ENCODE peak calls at places on chromosomes 3 and 15, in seven cellular contexts. One of them, this sample, is unnamed.

GRCh38 chr3:132034097-132034485 is 723 bp downstream of the CPNE4 start:
- DNase-seq in HEK293T: no peak
- DNase-seq in adipocyte: no peak
- DNase-seq in H54: no peak
- DNase-seq in CD8-positive, alpha-beta memory T cell: no peak
- DNase-seq in NCI-H2029: no peak
- DNase-seq in T-helper 2 cell: no peak
- DNase-seq in this sample: no peak

GRCh38 chr3:88000853-88001252 is 58.0 kb downstream of the CGGBP1 start:
- DNase-seq in HEK293T: no peak
- DNase-seq in adipocyte: peak
- DNase-seq in H54: no peak
- DNase-seq in CD8-positive, alpha-beta memory T cell: no peak
- DNase-seq in NCI-H2029: no peak
- DNase-seq in T-helper 2 cell: peak
- DNase-seq in this sample: no peak

GRCh38 chr15:49902791-49903481 is 216.1 kb downstream of the ATP8B4 start:
- DNase-seq in HEK293T: no peak
- DNase-seq in adipocyte: peak
- DNase-seq in H54: no peak
- DNase-seq in CD8-positive, alpha-beta memory T cell: no peak
- DNase-seq in NCI-H2029: no peak
- DNase-seq in T-helper 2 cell: no peak
- DNase-seq in this sample: peak

GRCh38 chr15:51374131-51374530 is 32.7 kb downstream of the GLDN start:
- DNase-seq in HEK293T: no peak
- DNase-seq in adipocyte: no peak
- DNase-seq in H54: no peak
- DNase-seq in CD8-positive, alpha-beta memory T cell: no peak
- DNase-seq in NCI-H2029: no peak
- DNase-seq in T-helper 2 cell: no peak
- DNase-seq in this sample: no peak

GRCh38 chr3:53513556-53514190 is 19.3 kb downstream of the CACNA1D start:
- DNase-seq in HEK293T: no peak
- DNase-seq in adipocyte: no peak
- DNase-seq in H54: no peak
- DNase-seq in CD8-positive, alpha-beta memory T cell: no peak
- DNase-seq in NCI-H2029: no peak
- DNase-seq in T-helper 2 cell: peak
- DNase-seq in this sample: no peak

GRCh38 chr15:71374607-71375352 is 259.5 kb downstream of the THSD4 start:
- DNase-seq in HEK293T: no peak
- DNase-seq in adipocyte: peak
- DNase-seq in H54: no peak
- DNase-seq in CD8-positive, alpha-beta memory T cell: no peak
- DNase-seq in NCI-H2029: no peak
- DNase-seq in T-helper 2 cell: no peak
- DNase-seq in this sample: peak

GRCh38 chr3:59850352-59850870 is 800.6 kb upstream of the CFAP20DC start:
- DNase-seq in HEK293T: no peak
- DNase-seq in adipocyte: no peak
- DNase-seq in H54: no peak
- DNase-seq in CD8-positive, alpha-beta memory T cell: no peak
- DNase-seq in NCI-H2029: no peak
- DNase-seq in T-helper 2 cell: no peak
- DNase-seq in this sample: no peak

GRCh38 chr3:139227165-139227564 is 116.7 kb upstream of the MRPS22 start:
- DNase-seq in HEK293T: no peak
- DNase-seq in adipocyte: no peak
- DNase-seq in H54: no peak
- DNase-seq in CD8-positive, alpha-beta memory T cell: no peak
- DNase-seq in NCI-H2029: peak
- DNase-seq in T-helper 2 cell: no peak
- DNase-seq in this sample: no peak

GRCh38 chr3:146903927-146904326 is 298.8 kb upstream of the PLSCR5 start:
- DNase-seq in HEK293T: no peak
- DNase-seq in adipocyte: no peak
- DNase-seq in H54: no peak
- DNase-seq in CD8-positive, alpha-beta memory T cell: no peak
- DNase-seq in NCI-H2029: no peak
- DNase-seq in T-helper 2 cell: no peak
- DNase-seq in this sample: peak